ENCODE peak calls at places on chromosomes 5 and 9, in ten cellular contexts. Q, P, G, U, A, S, J, M, F and C are unnamed samples.

GRCh38 chr5:135225856-135226560 is 173.0 kb downstream of the MACROH2A1 start:
- DNase-seq in S (peak; percentile 33), P (no peak), F (no peak), M (no peak), G (no peak), U (no peak), Q (peak; percentile 24), J (no peak), A (peak; percentile 7), C (no peak)

GRCh38 chr5:25416960-25417359 is 772.2 kb upstream of the CDH10 start:
- DNase-seq in M (no peak), J (no peak), U (no peak), P (no peak), A (no peak), F (no peak), G (no peak), Q (no peak), S (no peak), C (no peak)

GRCh38 chr5:148808864-148809642 is 17.4 kb upstream of the ADRB2 start:
- DNase-seq in F (peak; percentile 44), A (no peak), J (no peak), G (no peak), M (no peak), Q (no peak), S (no peak), P (peak; percentile 58), U (no peak), C (peak; percentile 38)

GRCh38 chr5:157571357-157571827 is 4.2 kb downstream of the ADAM19 start:
- DNase-seq in S (no peak), Q (no peak), J (no peak), G (no peak), A (no peak), U (no peak), F (no peak), P (peak; percentile 75), M (no peak), C (peak; percentile 65)

GRCh38 chr9:86637515-86637914 is 283.3 kb upstream of the TUT7 start:
- DNase-seq in P (no peak), S (no peak), Q (no peak), U (peak; percentile 27), A (peak; percentile 78), F (peak; percentile 45), G (no peak), J (no peak), M (peak; percentile 92), C (no peak)

GRCh38 chr5:56950626-56951130 is 1.2 kb downstream of the MIER3 start:
- DNase-seq in M (peak; percentile 72), P (peak; percentile 5), A (peak; percentile 87), S (peak; percentile 86), U (peak; percentile 66), G (peak; percentile 3), J (peak; percentile 58), F (peak; percentile 62), Q (peak; percentile 84), C (peak; percentile 76)

GRCh38 chr9:127186799-127187198 is 64.4 kb upstream of the ANGPTL2 start:
- DNase-seq in M (no peak), G (no peak), F (no peak), P (no peak), A (no peak), J (no peak), Q (no peak), U (no peak), S (no peak), C (no peak)

GRCh38 chr5:177552839-177553455 is 1.4 kb downstream of the FAM193B start:
- DNase-seq in J (no peak), M (no peak), P (no peak), U (no peak), S (no peak), A (no peak), G (peak; percentile 29), F (peak; percentile 54), Q (no peak), C (no peak)

GRCh38 chr5:93736284-93736683 is 5.1 kb downstream of the POU5F2 start:
- DNase-seq in M (no peak), Q (no peak), A (no peak), F (no peak), U (no peak), J (no peak), S (no peak), G (no peak), P (no peak), C (no peak)

GRCh38 chr9:90914868-90915483 is 113.4 kb downstream of the SYK start:
- DNase-seq in M (peak; percentile 79), Q (peak; percentile 86), P (peak; percentile 33), U (peak; percentile 81), S (peak; percentile 86), A (peak; percentile 78), F (peak; percentile 87), G (peak; percentile 63), J (peak; percentile 87), C (peak; percentile 83)

GRCh38 chr9:124934290-124934689 is 6.6 kb downstream of the GOLGA1 start:
- DNase-seq in P (peak; percentile 21), S (no peak), M (no peak), U (no peak), F (no peak), G (no peak), Q (no peak), J (no peak), A (no peak), C (no peak)

GRCh38 chr5:68554566-68555279 is 339.2 kb downstream of the PIK3R1 start:
- DNase-seq in G (no peak), U (peak; percentile 57), M (no peak), Q (peak; percentile 84), A (peak; percentile 59), S (no peak), F (peak; percentile 72), J (no peak), P (no peak), C (peak; percentile 44)

GRCh38 chr9:111034146-111034545 is 4.1 kb downstream of the LPAR1 start:
- DNase-seq in P (no peak), A (no peak), J (no peak), U (no peak), F (no peak), Q (no peak), M (no peak), S (no peak), G (no peak), C (no peak)

GRCh38 chr9:20848490-20848889 is 164.4 kb downstream of the FOCAD start:
- DNase-seq in U (no peak), F (no peak), G (no peak), J (no peak), M (no peak), S (no peak), Q (no peak), P (no peak), A (no peak), C (no peak)

GRCh38 chr5:32109236-32109635 is 64.9 kb downstream of the GOLPH3 start:
- DNase-seq in J (no peak), S (no peak), M (no peak), F (no peak), A (no peak), Q (no peak), G (no peak), U (no peak), P (no peak), C (no peak)

GRCh38 chr5:181164076-181164952 is 16.9 kb downstream of the OR2V2 start:
- DNase-seq in F (no peak), S (no peak), A (no peak), G (no peak), U (no peak), J (peak; percentile 50), M (peak; percentile 63), P (no peak), Q (no peak), C (no peak)

GRCh38 chr5:80481019-80481893 is 6.6 kb upstream of the FAM151B start:
- DNase-seq in P (peak; percentile 27), U (peak; percentile 51), J (peak; percentile 44), S (no peak), F (peak; percentile 28), M (no peak), G (peak; percentile 67), A (no peak), Q (no peak), C (peak; percentile 40)

GRCh38 chr5:777756-778161 is 6.8 kb downstream of the ZDHHC11B start:
- DNase-seq in G (no peak), U (no peak), J (no peak), S (no peak), Q (peak; percentile 69), P (no peak), F (peak; percentile 41), A (no peak), M (no peak), C (no peak)

DNA sequence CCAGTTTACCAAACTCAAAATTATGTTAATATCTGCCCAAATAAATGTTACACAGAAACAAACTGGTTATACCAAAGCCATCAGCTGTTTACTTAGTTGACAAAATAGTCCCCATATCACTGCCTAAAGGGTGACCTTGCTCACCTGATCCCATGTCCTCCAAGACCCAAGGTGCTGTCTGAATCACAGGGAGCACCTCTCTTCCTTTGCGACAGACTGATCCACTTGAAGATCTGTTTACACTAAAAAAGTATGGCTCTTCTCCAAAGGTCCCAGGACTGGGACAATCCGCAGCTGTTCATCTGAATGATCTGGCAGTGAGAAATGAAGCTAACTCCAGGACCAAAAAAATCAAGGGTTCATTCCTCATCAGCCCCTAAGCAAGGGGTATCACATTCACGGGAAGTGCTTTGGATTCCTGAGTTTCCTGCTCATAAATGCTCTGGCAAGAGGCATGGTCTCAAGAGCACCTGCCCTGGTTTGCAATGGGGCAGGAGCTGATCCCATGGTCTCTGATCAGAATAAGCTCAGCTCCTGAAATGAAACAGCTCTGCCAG is 5.0 kb downstream of the PRUNE2 start:
- DNase-seq in F (no peak), P (no peak), A (no peak), U (no peak), G (no peak), S (no peak), M (no peak), J (no peak), Q (no peak), C (no peak)
- H3K4me3 ChIP-seq in F (no peak overlapping the region), P (no peak overlapping the region), A (no peak overlapping the region), U (peak overlapping the region; percentile 3), G (no peak overlapping the region), S (peak overlapping the region; percentile 82), M (no peak overlapping the region), J (no peak overlapping the region), Q (no peak overlapping the region), C (no peak overlapping the region)

GRCh38 chr5:78858401-78858800 is 126.7 kb downstream of the ARSB start:
- DNase-seq in J (no peak), F (no peak), A (no peak), G (no peak), Q (no peak), U (no peak), P (no peak), M (no peak), S (no peak), C (no peak)

GRCh38 chr5:78855026-78855425 is 130.1 kb downstream of the ARSB start:
- DNase-seq in S (no peak), F (no peak), M (no peak), Q (no peak), A (no peak), J (no peak), G (no peak), P (no peak), U (no peak), C (no peak)
- TF ChIP-seq EP300 in S (no peak), F (no peak), M (no peak), Q (no peak), A (no peak), J (no peak), G (no peak), P (no peak), U (no peak), C (no peak)

GRCh38 chr9:4137234-4137633 is 162.6 kb downstream of the GLIS3 start:
- DNase-seq in U (no peak), S (no peak), J (peak; percentile 65), P (no peak), Q (no peak), M (no peak), F (no peak), G (peak; percentile 35), A (no peak), C (no peak)
- H3K4me3 ChIP-seq in U (no peak overlapping the region), S (no peak overlapping the region), J (peak overlapping the region; percentile 15), P (no peak overlapping the region), Q (no peak overlapping the region), M (no peak overlapping the region), F (no peak overlapping the region), G (no peak overlapping the region), A (no peak overlapping the region), C (no peak overlapping the region)

GRCh38 chr5:175698401-175699115 is 40.7 kb downstream of the HRH2 start:
- DNase-seq in U (no peak), S (peak; percentile 57), M (no peak), A (no peak), F (no peak), Q (peak; percentile 66), P (no peak), J (no peak), G (no peak), C (no peak)
- TF ChIP-seq EP300 in U (no peak), S (no peak), M (no peak), A (no peak), F (no peak), Q (no peak), P (no peak), J (no peak), G (no peak), C (no peak)